ENCODE peak calls at places on chromosomes 7 and 10, in nine cellular contexts. W, Y, I, B, J, P, S, L and U are unnamed samples.

GRCh38 chr10:114905450-114905849 is 32.5 kb upstream of the TRUB1 start:
- DNase-seq in S (no peak), B (no peak), P (no peak), J (no peak), Y (peak), I (no peak), L (no peak), W (peak), U (no peak)

GRCh38 chr7:38169862-38170261 is 8.2 kb upstream of the STARD3NL start:
- DNase-seq in S (no peak), Y (peak), I (peak), W (peak), L (no peak), B (no peak), J (no peak), P (peak), U (no peak)

GRCh38 chr10:130962240-130963051 is 349.1 kb downstream of the TCERG1L start:
- DNase-seq in Y (no peak), W (no peak), B (no peak), S (no peak), L (no peak), J (no peak), I (peak), P (peak), U (no peak)

GRCh38 chr7:98287486-98287959 is 6.0 kb downstream of the BRI3 start:
- DNase-seq in S (peak), W (no peak), I (peak), L (no peak), P (no peak), B (no peak), Y (no peak), J (no peak), U (no peak)

GRCh38 chr10:17115683-17116082 is 13.9 kb downstream of the CUBN start:
- DNase-seq in I (no peak), B (no peak), S (no peak), W (peak), L (no peak), P (no peak), Y (peak), J (no peak), U (no peak)

GRCh38 chr7:157851501-157852067 is 514.8 kb downstream of the DNAJB6 start:
- DNase-seq in B (no peak), W (no peak), Y (peak), J (no peak), L (no peak), P (peak), S (no peak), I (peak), U (no peak)

GRCh38 chr10:97115846-97116245 is 69.9 kb downstream of the SLIT1 start:
- DNase-seq in W (no peak), I (no peak), Y (no peak), S (no peak), B (no peak), J (no peak), L (no peak), P (no peak), U (no peak)

GRCh38 chr10:95303535-95303934 is 12.7 kb upstream of the PDLIM1 start:
- DNase-seq in W (no peak), J (no peak), I (no peak), P (no peak), Y (peak), L (no peak), S (no peak), B (no peak), U (no peak)

GRCh38 chr7:77244222-77244934 is 44.8 kb upstream of the FGL2 start:
- DNase-seq in I (no peak), B (no peak), W (no peak), S (no peak), Y (no peak), P (no peak), J (no peak), L (no peak), U (no peak)

GRCh38 chr10:201328-201771 is 66.1 kb downstream of the ZMYND11 start:
- DNase-seq in Y (peak), J (no peak), S (no peak), L (no peak), B (no peak), W (peak), P (no peak), I (no peak), U (no peak)

GRCh38 chr10:16987129-16987670 is 142.4 kb downstream of the CUBN start:
- DNase-seq in B (no peak), P (no peak), Y (peak), W (peak), I (peak), S (no peak), J (no peak), L (no peak), U (no peak)

GRCh38 chr7:40799-41750 is 151.3 kb upstream of the FAM20C start:
- DNase-seq in J (peak), S (peak), W (no peak), Y (no peak), L (no peak), B (peak), I (peak), P (no peak), U (no peak)

GRCh38 chr10:117137911-117138642 is at the start of gene VAX1:
- DNase-seq in I (peak), W (no peak), L (no peak), P (no peak), B (no peak), Y (no peak), J (no peak), S (no peak), U (no peak)

GRCh38 chr7:17095951-17096350 is 202.5 kb upstream of the AHR start:
- DNase-seq in W (no peak), J (no peak), P (no peak), B (no peak), L (no peak), Y (no peak), I (no peak), S (no peak), U (no peak)

DNA sequence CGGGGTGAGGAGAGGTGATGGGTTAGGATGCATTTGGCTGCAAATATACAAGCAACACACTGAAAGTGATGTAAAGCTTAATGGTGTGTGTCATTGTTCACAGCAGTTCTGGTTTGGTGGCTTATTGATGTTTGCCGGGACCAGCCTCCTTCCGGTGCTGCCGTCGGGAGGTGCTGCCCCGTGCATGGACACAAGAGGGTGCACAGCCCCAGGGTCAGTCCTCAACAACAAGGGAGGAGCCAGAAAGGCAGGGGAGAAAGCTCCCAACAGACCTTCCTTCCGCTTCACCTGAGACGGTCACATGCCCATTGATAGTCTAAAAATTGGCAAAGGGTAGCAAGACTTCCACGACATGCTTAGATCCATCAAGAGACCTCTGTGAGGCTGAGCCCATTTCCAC is 9.5 kb downstream of the RNF32 start:
- DNase-seq in L (no peak), I (peak), P (no peak), Y (no peak), J (no peak), S (no peak), W (peak), B (no peak), U (no peak)
- TF ChIP-seq CTCF in L (peak), I (peak), P (no peak), Y (no peak), J (no peak), S (peak), W (peak), B (no peak), U (no peak)

GRCh38 chr10:69858201-69858600 is 56.5 kb downstream of the COL13A1 start:
- DNase-seq in S (no peak), I (no peak), J (no peak), P (no peak), W (no peak), L (no peak), Y (no peak), B (no peak), U (no peak)
- TF ChIP-seq CTCF in S (no peak), I (no peak), J (no peak), P (no peak), W (no peak), L (no peak), Y (no peak), B (no peak), U (no peak)

GRCh38 chr10:63901228-63901627 is 380.0 kb downstream of the REEP3 start:
- DNase-seq in B (no peak), P (no peak), L (no peak), I (peak), W (no peak), S (no peak), Y (no peak), J (no peak), U (no peak)
- TF ChIP-seq CTCF in B (no peak), P (no peak), L (peak), I (peak), W (peak), S (peak), Y (no peak), J (no peak), U (no peak)

GRCh38 chr7:128795129-128795528 is 3.4 kb downstream of the CCDC136 start:
- DNase-seq in I (no peak), W (no peak), P (no peak), S (no peak), B (no peak), J (no peak), Y (no peak), L (no peak), U (no peak)

GRCh38 chr7:128792471-128793183 is 859 bp downstream of the CCDC136 start:
- DNase-seq in B (no peak), P (no peak), S (no peak), L (no peak), I (no peak), W (no peak), J (no peak), Y (no peak), U (no peak)

GRCh38 chr7:128793184-128793552 is 1.4 kb downstream of the CCDC136 start:
- DNase-seq in I (no peak), Y (no peak), L (no peak), B (no peak), W (no peak), S (no peak), P (no peak), J (no peak), U (no peak)

GRCh38 chr7:128794436-128794835 is 2.7 kb downstream of the CCDC136 start:
- DNase-seq in L (no peak), I (no peak), B (no peak), W (no peak), Y (no peak), S (no peak), J (no peak), P (no peak), U (no peak)

DNA sequence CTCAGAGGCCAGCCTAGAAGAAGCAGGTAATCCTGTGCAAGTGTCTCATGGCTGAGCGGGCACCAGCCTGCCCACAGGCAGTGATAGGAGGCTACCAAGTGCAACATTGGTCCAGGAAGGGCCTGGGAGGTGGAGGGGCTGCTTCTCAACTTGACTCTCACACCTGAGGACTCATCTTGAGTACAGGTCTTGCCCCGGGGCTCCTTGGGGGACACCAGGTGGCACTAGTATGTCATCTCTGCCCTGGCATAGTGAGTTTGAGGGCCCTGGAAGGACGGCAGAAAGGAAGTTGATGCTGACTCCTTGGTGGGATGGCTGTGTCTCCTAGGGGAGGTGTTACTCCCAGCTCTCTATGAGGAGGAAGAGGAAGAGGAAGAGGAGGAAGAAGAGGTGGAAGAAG is 2.3 kb downstream of the CCDC136 start:
- DNase-seq in B (no peak), L (no peak), Y (no peak), J (no peak), S (no peak), W (no peak), P (no peak), I (no peak), U (no peak)
- TF ChIP-seq CTCF in B (no peak), L (no peak), Y (no peak), J (no peak), S (no peak), W (peak), P (no peak), I (peak), U (no peak)

DNA sequence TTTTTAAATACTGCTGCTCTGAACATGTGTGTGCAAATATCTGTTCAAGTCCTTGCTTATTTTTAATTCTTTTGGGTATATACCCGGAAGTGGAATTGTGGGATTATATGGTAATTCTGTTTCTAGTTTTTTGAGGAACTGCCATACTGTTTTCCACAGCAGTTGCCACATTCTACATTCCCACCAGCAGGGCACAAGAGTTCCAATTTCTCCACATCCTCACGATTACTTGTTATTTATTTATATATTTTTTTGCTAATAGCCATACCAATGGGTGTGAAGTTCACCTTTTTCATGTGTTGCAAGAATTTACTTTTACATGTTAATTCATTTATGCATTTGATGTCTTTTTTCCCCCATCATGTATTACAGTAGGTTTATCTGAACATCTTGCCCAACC is 79.6 kb upstream of the CXCL12 start:
- DNase-seq in S (no peak), Y (no peak), W (no peak), P (no peak), B (no peak), J (no peak), I (no peak), L (no peak), U (no peak)
- TF ChIP-seq CTCF in S (no peak), Y (peak), W (peak), P (no peak), B (no peak), J (no peak), I (peak), L (no peak), U (no peak)